ENCODE peak calls at places on chromosomes 7 and 10, in four cellular contexts. P is GM23338, G is neural progenitor cell, U is MM.1S. V is an unnamed sample.

GRCh38 chr7:375491-375821 is 85.5 kb downstream of the FOXL3 start:
- DNase-seq in P (no peak), G (no peak), U (no peak), V (no peak)

GRCh38 chr10:86730227-86730626 is 26.2 kb upstream of the BMPR1A start:
- DNase-seq in P (no peak), G (no peak), U (no peak), V (no peak)

GRCh38 chr7:102897211-102897621 is 15.6 kb upstream of the LRRC17 start:
- DNase-seq in P (no peak), G (no peak), U (no peak), V (no peak)

GRCh38 chr7:28889290-28889689 is 68.8 kb downstream of the TRIL start:
- DNase-seq in P (peak; percentile 59), G (peak; percentile 50), U (no peak), V (no peak)

GRCh38 chr10:4316166-4316810 is 509.7 kb upstream of the AKR1E2 start:
- DNase-seq in P (no peak), G (no peak), U (no peak), V (no peak)

GRCh38 chr10:131621784-131622624 is 278.8 kb upstream of the PPP2R2D start:
- DNase-seq in P (no peak), G (no peak), U (no peak), V (no peak)

GRCh38 chr7:103888603-103889153 is 100.8 kb downstream of the RELN start:
- DNase-seq in P (no peak), G (no peak), U (no peak), V (no peak)

GRCh38 chr7:83550100-83550499 is 98.8 kb downstream of the SEMA3E start:
- DNase-seq in P (no peak), G (no peak), U (no peak), V (no peak)

GRCh38 chr10:3852147-3852904 is 67.3 kb upstream of the KLF6 start:
- DNase-seq in P (peak; percentile 26), G (no peak), U (no peak), V (no peak)

GRCh38 chr7:101104799-101105198 is 19.5 kb downstream of the TRIM56 start:
- DNase-seq in P (no peak), G (no peak), U (no peak), V (no peak)

GRCh38 chr7:67455508-67455907 is 458.9 kb downstream of the TYW1 start:
- DNase-seq in P (no peak), G (no peak), U (no peak), V (no peak)

GRCh38 chr7:157657741-157658740 is 321.2 kb downstream of the DNAJB6 start:
- DNase-seq in P (no peak), G (no peak), U (no peak), V (no peak)

GRCh38 chr7:37826825-37827224 is 21.6 kb upstream of the NME8 start:
- DNase-seq in P (no peak), G (no peak), U (peak; percentile 33), V (no peak)

GRCh38 chr7:125090596-125090995 is 161.0 kb upstream of the POT1 start:
- DNase-seq in P (peak; percentile 6), G (no peak), U (no peak), V (no peak)

GRCh38 chr10:119131512-119132240 is 27.8 kb downstream of the DENND10 start:
- DNase-seq in P (no peak), G (no peak), U (peak; percentile 69), V (peak; percentile 59)

GRCh38 chr7:13850185-13850752 is 139.2 kb downstream of the ETV1 start:
- DNase-seq in P (peak; percentile 24), G (no peak), U (peak; percentile 82), V (no peak)

GRCh38 chr10:96998329-96998888 is 166.3 kb downstream of the LCOR start:
- DNase-seq in P (no peak), G (no peak), U (no peak), V (no peak)

GRCh38 chr7:102252373-102252982 is 34.2 kb upstream of the SH2B2 start:
- DNase-seq in P (no peak), G (no peak), U (no peak), V (no peak)

GRCh38 chr10:22990443-22990842 is 62.6 kb downstream of the ARMC3 start:
- DNase-seq in P (no peak), G (no peak), U (no peak), V (no peak)

GRCh38 chr7:116671681-116672595 is at the start of gene MET:
- DNase-seq in P (peak; percentile 82), G (peak; percentile 90), U (peak; percentile 92), V (no peak)

GRCh38 chr7:69295971-69296370 is 302.3 kb upstream of the AUTS2 start:
- DNase-seq in P (no peak), G (no peak), U (no peak), V (peak; percentile 11)

GRCh38 chr7:120444650-120445049 is 171.7 kb downstream of the KCND2 start:
- DNase-seq in P (no peak), G (no peak), U (no peak), V (no peak)

GRCh38 chr7:14233026-14233897 is 243.8 kb upstream of the ETV1 start:
- DNase-seq in P (no peak), G (no peak), U (no peak), V (no peak)

GRCh38 chr7:106488465-106488864 is 172.5 kb downstream of the CCDC71L start:
- DNase-seq in P (no peak), G (peak; percentile 3), U (no peak), V (no peak)

GRCh38 chr10:123148414-123149161 is 652 bp downstream of the HMX2 start:
- DNase-seq in P (peak; percentile 75), G (peak; percentile 66), U (no peak), V (no peak)

GRCh38 chr10:123149568-123150228 is 1.8 kb downstream of the HMX2 start:
- DNase-seq in P (peak; percentile 56), G (peak; percentile 79), U (no peak), V (no peak)

GRCh38 chr10:123150986-123151738 is 3.0 kb upstream of the BUB3 start:
- DNase-seq in P (peak; percentile 89), G (peak; percentile 71), U (no peak), V (no peak)

GRCh38 chr10:123149162-123149567 is 1.2 kb downstream of the HMX2 start:
- DNase-seq in P (no peak), G (no peak), U (no peak), V (no peak)

DNA sequence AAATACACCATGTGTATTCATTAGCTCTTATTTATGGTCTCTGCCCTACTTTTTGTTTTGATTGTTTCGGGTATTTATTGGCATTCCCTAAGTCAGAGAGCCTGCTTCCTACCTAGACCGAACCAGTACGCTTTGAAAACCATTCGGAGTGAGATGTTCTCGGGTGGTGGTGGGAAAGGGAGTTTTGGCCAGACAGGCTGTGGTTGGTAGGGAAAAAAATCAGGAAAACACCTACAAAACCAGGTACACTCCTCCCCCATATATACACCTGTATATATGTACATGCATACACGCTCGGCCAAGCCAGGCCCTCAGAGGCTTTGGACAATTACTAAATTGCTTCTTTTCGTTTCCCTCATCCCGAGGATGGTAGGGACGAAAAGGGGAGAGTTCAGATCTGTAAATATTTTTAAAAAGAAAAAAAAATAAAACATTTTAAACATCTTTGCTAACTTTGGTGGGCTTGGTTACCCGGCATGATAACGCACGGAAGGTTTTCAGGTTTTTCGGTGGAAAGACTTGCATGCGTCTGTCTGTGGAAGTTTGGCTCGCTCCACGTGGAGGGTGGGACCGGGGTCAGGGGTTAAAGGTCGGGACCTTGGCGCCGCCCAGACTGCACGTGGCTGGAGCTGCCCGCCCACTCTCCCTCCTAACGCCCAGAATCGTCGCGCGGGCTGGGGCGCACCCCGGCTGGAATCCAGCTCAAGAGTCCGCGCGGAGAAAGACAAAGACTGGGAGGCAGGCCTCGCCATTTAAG is 2.5 kb downstream of the HMX2 start:
- DNase-seq in P (no peak), G (peak; percentile 83), U (no peak), V (no peak)
- H2AFZ ChIP-seq in P (peak overlapping the region; percentile 90), G (peak overlapping the region; percentile 85), U (no peak overlapping the region), V (no peak overlapping the region)

GRCh38 chr10:83374741-83375140 is 764.6 kb upstream of the GHITM start:
- DNase-seq in P (no peak), G (no peak), U (no peak), V (no peak)

GRCh38 chr10:83375274-83375673 is 764.0 kb upstream of the GHITM start:
- DNase-seq in P (no peak), G (no peak), U (no peak), V (no peak)

GRCh38 chr10:83371696-83372490 is 767.4 kb upstream of the GHITM start:
- DNase-seq in P (peak; percentile 67), G (no peak), U (no peak), V (no peak)

GRCh38 chr10:83372646-83373045 is 766.7 kb upstream of the GHITM start:
- DNase-seq in P (no peak), G (no peak), U (no peak), V (no peak)

GRCh38 chr10:83373659-83374058 is 765.6 kb upstream of the GHITM start:
- DNase-seq in P (peak; percentile 65), G (peak; percentile 50), U (peak; percentile 53), V (peak; percentile 28)
- TF ChIP-seq CTCF in P (peak; percentile 83), G (peak; percentile 61), U (peak; percentile 56), V (peak; percentile 70)

DNA sequence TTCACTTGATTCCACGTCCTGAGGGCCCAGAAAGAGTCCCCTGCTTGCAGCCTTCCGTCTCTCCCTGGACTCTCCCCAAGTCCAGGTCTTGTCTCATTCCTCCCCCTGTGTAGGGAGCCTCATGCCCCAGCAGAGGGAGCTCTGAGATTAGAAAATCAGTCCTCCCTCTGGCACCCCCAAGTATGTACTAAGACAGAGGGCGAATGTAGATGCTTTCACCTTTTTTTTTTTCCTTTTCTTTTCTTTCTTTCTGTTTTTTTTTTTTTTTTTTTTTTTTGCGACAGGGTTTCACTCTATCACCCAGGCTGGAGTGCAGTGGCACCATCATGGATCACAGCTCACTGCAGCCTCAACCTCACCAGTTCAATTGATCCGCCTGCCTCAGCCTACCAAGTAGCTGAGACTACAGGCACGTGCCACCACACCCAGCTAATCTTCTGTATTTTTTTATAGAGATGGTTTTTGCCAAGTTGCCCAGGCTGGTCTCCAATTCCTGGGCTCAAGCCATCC is 10.3 kb downstream of the SFXN3 start:
- DNase-seq in P (peak; percentile 90), G (peak; percentile 89), U (peak; percentile 78), V (peak; percentile 85)
- H4K20me1 ChIP-seq in P (peaks cover 6% of the 10 kb centered on the region), G (peaks cover 8% of the 10 kb centered on the region), U (no peaks in the 10 kb centered on the region), V (no peaks in the 10 kb centered on the region)

DNA sequence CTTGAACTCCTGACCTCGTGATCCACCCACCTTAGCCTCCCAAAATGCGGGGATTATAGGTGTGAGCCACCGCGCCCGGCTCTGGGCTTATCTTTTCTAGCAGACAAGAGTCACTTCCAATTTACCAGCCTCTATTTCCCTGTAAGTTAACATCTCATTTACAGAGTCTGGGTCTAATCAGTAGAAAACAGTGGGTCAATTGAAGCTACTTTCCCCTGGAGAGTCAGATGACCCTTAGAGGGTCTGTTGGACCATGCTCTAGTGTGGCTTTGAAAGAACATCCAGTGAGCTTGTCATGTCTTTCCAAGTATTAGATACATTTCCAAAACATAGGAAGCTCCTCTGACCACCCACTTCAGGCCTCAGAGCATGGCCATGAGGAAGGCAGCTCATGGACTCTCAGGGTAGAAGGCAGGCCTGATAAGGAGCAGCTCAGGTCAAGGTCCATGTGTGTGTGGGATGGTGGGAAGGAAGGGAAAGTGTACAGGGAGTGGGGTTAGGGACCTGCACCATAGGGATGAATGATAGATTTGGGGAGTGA is 27.6 kb upstream of the RBM20 start:
- DNase-seq in P (no peak), G (no peak), U (no peak), V (no peak)
- H2AFZ ChIP-seq in P (no peak overlapping the region), G (no peak overlapping the region), U (no peak overlapping the region), V (no peak overlapping the region)

GRCh38 chr10:104297697-104298660 is 29.0 kb downstream of the GSTO2 start:
- DNase-seq in P (peak; percentile 89), G (peak; percentile 69), U (no peak), V (peak; percentile 41)
- TF ChIP-seq CTCF in P (peak; percentile 95), G (peak; percentile 79), U (peak; percentile 51), V (peak; percentile 78)